ENCODE peak calls at places on chromosomes 16 and 17, in six cellular contexts. O is stimulated activated CD8-positive, alpha-beta memory T cell treated with anti-CD3 and anti-CD28 coated beads, Interleukin-4, amount 100 ng/mL, for 24 hours; P is skeletal muscle cell; B is BE2C; Z is T follicular helper cell; F is GM04504. T is an unnamed sample.

GRCh38 chr17:64492481-64493109 is 4.3 kb downstream of the POLG2 start:
- DNase-seq in Z (peak; percentile 31), F (no peak), P (no peak), B (no peak), O (no peak), T (no peak)

GRCh38 chr16:54890381-54890780 is 40.3 kb upstream of the IRX5 start:
- DNase-seq in O (no peak), Z (no peak), B (no peak), P (no peak), F (no peak), T (no peak)

GRCh38 chr17:40361063-40361924 is 3.2 kb downstream of the GJD3 start:
- DNase-seq in F (no peak), O (no peak), P (no peak), B (no peak), Z (no peak), T (no peak)

GRCh38 chr17:79814966-79815835 is 18.3 kb upstream of the CBX8 start:
- DNase-seq in F (no peak), B (no peak), Z (no peak), P (no peak), O (no peak), T (no peak)

GRCh38 chr16:89505204-89506112 is 2.7 kb upstream of the SPG7 start:
- DNase-seq in P (peak; percentile 78), Z (peak; percentile 91), B (peak; percentile 43), O (peak; percentile 76), F (peak; percentile 47), T (peak; percentile 78)

GRCh38 chr17:61209524-61209923 is 190.1 kb upstream of the TBX2 start:
- DNase-seq in P (no peak), F (no peak), B (no peak), O (no peak), Z (no peak), T (no peak)

GRCh38 chr17:17391575-17392370 is 85.0 kb upstream of the MED9 start:
- DNase-seq in O (peak; percentile 30), F (no peak), Z (peak; percentile 54), P (no peak), B (peak; percentile 37), T (no peak)

GRCh38 chr16:71855937-71856662 is 10.3 kb downstream of the ATXN1L start:
- DNase-seq in B (no peak), Z (no peak), F (no peak), O (no peak), P (no peak), T (no peak)

GRCh38 chr17:19263621-19264010 is 26.4 kb downstream of the EPN2 start:
- DNase-seq in F (peak; percentile 38), Z (no peak), O (no peak), P (no peak), B (no peak), T (no peak)

GRCh38 chr17:74530751-74531150 is 524 bp downstream of the CD300LB start:
- DNase-seq in B (no peak), F (no peak), O (no peak), Z (no peak), P (no peak), T (no peak)

GRCh38 chr16:15031596-15031995 is 24.3 kb downstream of the NTAN1 start:
- DNase-seq in P (no peak), B (no peak), F (no peak), Z (no peak), O (no peak), T (no peak)

GRCh38 chr17:72518810-72519597 is 398.2 kb downstream of the SOX9 start:
- DNase-seq in Z (no peak), B (no peak), O (no peak), F (no peak), P (no peak), T (no peak)

GRCh38 chr16:66485361-66485760 is 58.3 kb downstream of the BEAN1 start:
- DNase-seq in Z (no peak), O (no peak), B (no peak), P (no peak), F (no peak), T (no peak)

GRCh38 chr16:47413041-47413440 is 47.8 kb downstream of the ITFG1 start:
- DNase-seq in P (no peak), F (no peak), Z (no peak), O (no peak), B (no peak), T (no peak)

GRCh38 chr16:85888405-85889331 is 10.3 kb upstream of the IRF8 start:
- DNase-seq in P (peak; percentile 46), Z (no peak), F (peak; percentile 32), B (no peak), O (no peak), T (peak; percentile 68)

GRCh38 chr16:23570992-23571632 is 13.6 kb downstream of the UBFD1 start:
- DNase-seq in Z (no peak), F (no peak), O (no peak), P (no peak), B (no peak), T (no peak)

GRCh38 chr17:9671559-9671958 is 26.2 kb downstream of the USP43 start:
- DNase-seq in Z (no peak), P (no peak), F (no peak), B (no peak), O (no peak), T (no peak)

GRCh38 chr17:38898291-38898679 is 27.1 kb upstream of the LASP1NB start:
- DNase-seq in F (no peak), Z (no peak), P (no peak), O (no peak), B (no peak), T (no peak)

GRCh38 chr17:2061441-2061797 is 6.5 kb downstream of the HIC1 start:
- DNase-seq in Z (no peak), F (no peak), B (no peak), O (no peak), P (no peak), T (no peak)

GRCh38 chr16:68512183-68512582 is 26.9 kb upstream of the ZFP90 start:
- DNase-seq in F (no peak), P (no peak), B (no peak), Z (no peak), O (no peak), T (no peak)

GRCh38 chr16:56643080-56643778 is 4.8 kb downstream of the MT1A start:
- DNase-seq in B (peak; percentile 69), O (peak; percentile 78), P (no peak), Z (peak; percentile 52), F (no peak), T (peak; percentile 28)

GRCh38 chr17:70184770-70185169 is 15.4 kb downstream of the KCNJ2 start:
- DNase-seq in O (no peak), Z (no peak), B (no peak), F (no peak), P (peak; percentile 82), T (no peak)

GRCh38 chr17:28547623-28548416 is 4.6 kb downstream of the UNC119 start:
- DNase-seq in B (peak; percentile 72), P (no peak), Z (peak; percentile 15), O (peak; percentile 51), F (no peak), T (peak; percentile 65)

T was measured in GM19239.